ENCODE peak calls at places on chromosomes 16 and 17, in eight cellular contexts. One of them, this sample, is unnamed.

GRCh38 chr17:64608571-64608981 is 53.5 kb downstream of the SMURF2 start:
- DNase-seq in progenitor cell of endocrine pancreas: no peak
- DNase-seq in AG09309: no peak
- DNase-seq in NCI-H1105: no peak
- DNase-seq in HTR-8/SVneo: no peak
- DNase-seq in stimulated activated CD4-positive, alpha-beta T cell treated with anti-CD3 and anti-CD28 coated beads, Interleukin-4, amount 100 ng/mL, for 1 hour: no peak
- DNase-seq in islet precursor cell: no peak
- DNase-seq in choroid plexus epithelial cell: peak
- DNase-seq in this sample: no peak

GRCh38 chr16:239948-240277 is 5.3 kb downstream of the FAM234A start:
- DNase-seq in progenitor cell of endocrine pancreas: no peak
- DNase-seq in AG09309: no peak
- DNase-seq in NCI-H1105: no peak
- DNase-seq in HTR-8/SVneo: no peak
- DNase-seq in stimulated activated CD4-positive, alpha-beta T cell treated with anti-CD3 and anti-CD28 coated beads, Interleukin-4, amount 100 ng/mL, for 1 hour: no peak
- DNase-seq in islet precursor cell: no peak
- DNase-seq in choroid plexus epithelial cell: peak
- DNase-seq in this sample: no peak

GRCh38 chr16:89502319-89502843 is 5.8 kb upstream of the SPG7 start:
- DNase-seq in progenitor cell of endocrine pancreas: peak
- DNase-seq in AG09309: no peak
- DNase-seq in NCI-H1105: no peak
- DNase-seq in HTR-8/SVneo: peak
- DNase-seq in stimulated activated CD4-positive, alpha-beta T cell treated with anti-CD3 and anti-CD28 coated beads, Interleukin-4, amount 100 ng/mL, for 1 hour: no peak
- DNase-seq in islet precursor cell: peak
- DNase-seq in choroid plexus epithelial cell: no peak
- DNase-seq in this sample: peak

GRCh38 chr17:35752471-35752870 is 568 bp downstream of the GAS2L2 start:
- DNase-seq in progenitor cell of endocrine pancreas: no peak
- DNase-seq in AG09309: no peak
- DNase-seq in NCI-H1105: no peak
- DNase-seq in HTR-8/SVneo: no peak
- DNase-seq in stimulated activated CD4-positive, alpha-beta T cell treated with anti-CD3 and anti-CD28 coated beads, Interleukin-4, amount 100 ng/mL, for 1 hour: no peak
- DNase-seq in islet precursor cell: no peak
- DNase-seq in choroid plexus epithelial cell: no peak
- DNase-seq in this sample: no peak

GRCh38 chr16:55048745-55049144 is 118.1 kb downstream of the IRX5 start:
- DNase-seq in progenitor cell of endocrine pancreas: no peak
- DNase-seq in AG09309: no peak
- DNase-seq in NCI-H1105: no peak
- DNase-seq in HTR-8/SVneo: no peak
- DNase-seq in stimulated activated CD4-positive, alpha-beta T cell treated with anti-CD3 and anti-CD28 coated beads, Interleukin-4, amount 100 ng/mL, for 1 hour: no peak
- DNase-seq in islet precursor cell: peak
- DNase-seq in choroid plexus epithelial cell: no peak
- DNase-seq in this sample: no peak

GRCh38 chr16:66935319-66936011 is at the start of gene CES2:
- DNase-seq in progenitor cell of endocrine pancreas: no peak
- DNase-seq in AG09309: peak
- DNase-seq in NCI-H1105: no peak
- DNase-seq in HTR-8/SVneo: peak
- DNase-seq in stimulated activated CD4-positive, alpha-beta T cell treated with anti-CD3 and anti-CD28 coated beads, Interleukin-4, amount 100 ng/mL, for 1 hour: no peak
- DNase-seq in islet precursor cell: no peak
- DNase-seq in choroid plexus epithelial cell: peak
- DNase-seq in this sample: peak

GRCh38 chr16:27642753-27643152 is 92.8 kb downstream of the KATNIP start:
- DNase-seq in progenitor cell of endocrine pancreas: no peak
- DNase-seq in AG09309: no peak
- DNase-seq in NCI-H1105: no peak
- DNase-seq in HTR-8/SVneo: no peak
- DNase-seq in stimulated activated CD4-positive, alpha-beta T cell treated with anti-CD3 and anti-CD28 coated beads, Interleukin-4, amount 100 ng/mL, for 1 hour: no peak
- DNase-seq in islet precursor cell: no peak
- DNase-seq in choroid plexus epithelial cell: peak
- DNase-seq in this sample: peak

GRCh38 chr17:49469831-49470568 is 25.1 kb upstream of the NGFR start:
- DNase-seq in progenitor cell of endocrine pancreas: no peak
- DNase-seq in AG09309: no peak
- DNase-seq in NCI-H1105: no peak
- DNase-seq in HTR-8/SVneo: no peak
- DNase-seq in stimulated activated CD4-positive, alpha-beta T cell treated with anti-CD3 and anti-CD28 coated beads, Interleukin-4, amount 100 ng/mL, for 1 hour: no peak
- DNase-seq in islet precursor cell: peak
- DNase-seq in choroid plexus epithelial cell: no peak
- DNase-seq in this sample: no peak

GRCh38 chr16:25210758-25211157 is 6.0 kb upstream of the AQP8 start:
- DNase-seq in progenitor cell of endocrine pancreas: no peak
- DNase-seq in AG09309: peak
- DNase-seq in NCI-H1105: no peak
- DNase-seq in HTR-8/SVneo: peak
- DNase-seq in stimulated activated CD4-positive, alpha-beta T cell treated with anti-CD3 and anti-CD28 coated beads, Interleukin-4, amount 100 ng/mL, for 1 hour: no peak
- DNase-seq in islet precursor cell: no peak
- DNase-seq in choroid plexus epithelial cell: peak
- DNase-seq in this sample: peak

GRCh38 chr17:60158751-60159478 is 9.1 kb downstream of the CA4 start:
- DNase-seq in progenitor cell of endocrine pancreas: no peak
- DNase-seq in AG09309: no peak
- DNase-seq in NCI-H1105: no peak
- DNase-seq in HTR-8/SVneo: no peak
- DNase-seq in stimulated activated CD4-positive, alpha-beta T cell treated with anti-CD3 and anti-CD28 coated beads, Interleukin-4, amount 100 ng/mL, for 1 hour: no peak
- DNase-seq in islet precursor cell: no peak
- DNase-seq in choroid plexus epithelial cell: peak
- DNase-seq in this sample: no peak

GRCh38 chr17:50078430-50078829 is 16.7 kb upstream of the PDK2 start:
- DNase-seq in progenitor cell of endocrine pancreas: no peak
- DNase-seq in AG09309: no peak
- DNase-seq in NCI-H1105: no peak
- DNase-seq in HTR-8/SVneo: no peak
- DNase-seq in stimulated activated CD4-positive, alpha-beta T cell treated with anti-CD3 and anti-CD28 coated beads, Interleukin-4, amount 100 ng/mL, for 1 hour: no peak
- DNase-seq in islet precursor cell: no peak
- DNase-seq in choroid plexus epithelial cell: no peak
- DNase-seq in this sample: no peak

GRCh38 chr17:9684955-9685621 is 39.8 kb downstream of the USP43 start:
- DNase-seq in progenitor cell of endocrine pancreas: no peak
- DNase-seq in AG09309: no peak
- DNase-seq in NCI-H1105: no peak
- DNase-seq in HTR-8/SVneo: no peak
- DNase-seq in stimulated activated CD4-positive, alpha-beta T cell treated with anti-CD3 and anti-CD28 coated beads, Interleukin-4, amount 100 ng/mL, for 1 hour: no peak
- DNase-seq in islet precursor cell: no peak
- DNase-seq in choroid plexus epithelial cell: peak
- DNase-seq in this sample: no peak

GRCh38 chr16:10920726-10921427 is 21.4 kb downstream of the DEXI start:
- DNase-seq in progenitor cell of endocrine pancreas: no peak
- DNase-seq in AG09309: no peak
- DNase-seq in NCI-H1105: no peak
- DNase-seq in HTR-8/SVneo: no peak
- DNase-seq in stimulated activated CD4-positive, alpha-beta T cell treated with anti-CD3 and anti-CD28 coated beads, Interleukin-4, amount 100 ng/mL, for 1 hour: no peak
- DNase-seq in islet precursor cell: no peak
- DNase-seq in choroid plexus epithelial cell: no peak
- DNase-seq in this sample: no peak

GRCh38 chr16:87661561-87661960 is 59.3 kb downstream of the JPH3 start:
- DNase-seq in progenitor cell of endocrine pancreas: peak
- DNase-seq in AG09309: no peak
- DNase-seq in NCI-H1105: no peak
- DNase-seq in HTR-8/SVneo: no peak
- DNase-seq in stimulated activated CD4-positive, alpha-beta T cell treated with anti-CD3 and anti-CD28 coated beads, Interleukin-4, amount 100 ng/mL, for 1 hour: no peak
- DNase-seq in islet precursor cell: peak
- DNase-seq in choroid plexus epithelial cell: peak
- DNase-seq in this sample: peak

GRCh38 chr16:66397736-66398433 is 29.2 kb upstream of the BEAN1 start:
- DNase-seq in progenitor cell of endocrine pancreas: no peak
- DNase-seq in AG09309: no peak
- DNase-seq in NCI-H1105: no peak
- DNase-seq in HTR-8/SVneo: no peak
- DNase-seq in stimulated activated CD4-positive, alpha-beta T cell treated with anti-CD3 and anti-CD28 coated beads, Interleukin-4, amount 100 ng/mL, for 1 hour: no peak
- DNase-seq in islet precursor cell: peak
- DNase-seq in choroid plexus epithelial cell: no peak
- DNase-seq in this sample: no peak

GRCh38 chr17:78271419-78272160 is 40.2 kb downstream of the TMEM235 start:
- DNase-seq in progenitor cell of endocrine pancreas: no peak
- DNase-seq in AG09309: no peak
- DNase-seq in NCI-H1105: no peak
- DNase-seq in HTR-8/SVneo: no peak
- DNase-seq in stimulated activated CD4-positive, alpha-beta T cell treated with anti-CD3 and anti-CD28 coated beads, Interleukin-4, amount 100 ng/mL, for 1 hour: no peak
- DNase-seq in islet precursor cell: no peak
- DNase-seq in choroid plexus epithelial cell: no peak
- DNase-seq in this sample: no peak

GRCh38 chr17:82718986-82719685 is 2.6 kb downstream of the FN3KRP start:
- DNase-seq in progenitor cell of endocrine pancreas: no peak
- DNase-seq in AG09309: no peak
- DNase-seq in NCI-H1105: peak
- DNase-seq in HTR-8/SVneo: no peak
- DNase-seq in stimulated activated CD4-positive, alpha-beta T cell treated with anti-CD3 and anti-CD28 coated beads, Interleukin-4, amount 100 ng/mL, for 1 hour: no peak
- DNase-seq in islet precursor cell: no peak
- DNase-seq in choroid plexus epithelial cell: no peak
- DNase-seq in this sample: no peak

GRCh38 chr17:75588546-75589016 is 981 bp downstream of the MYO15B start:
- DNase-seq in progenitor cell of endocrine pancreas: no peak
- DNase-seq in AG09309: no peak
- DNase-seq in NCI-H1105: no peak
- DNase-seq in HTR-8/SVneo: no peak
- DNase-seq in stimulated activated CD4-positive, alpha-beta T cell treated with anti-CD3 and anti-CD28 coated beads, Interleukin-4, amount 100 ng/mL, for 1 hour: no peak
- DNase-seq in islet precursor cell: no peak
- DNase-seq in choroid plexus epithelial cell: peak
- DNase-seq in this sample: no peak

GRCh38 chr17:49016775-49017463 is 19.7 kb downstream of the IGF2BP1 start:
- DNase-seq in progenitor cell of endocrine pancreas: no peak
- DNase-seq in AG09309: no peak
- DNase-seq in NCI-H1105: peak
- DNase-seq in HTR-8/SVneo: peak
- DNase-seq in stimulated activated CD4-positive, alpha-beta T cell treated with anti-CD3 and anti-CD28 coated beads, Interleukin-4, amount 100 ng/mL, for 1 hour: no peak
- DNase-seq in islet precursor cell: peak
- DNase-seq in choroid plexus epithelial cell: no peak
- DNase-seq in this sample: peak

GRCh38 chr17:78383725-78384471 is 5.4 kb downstream of the PGS1 start:
- DNase-seq in progenitor cell of endocrine pancreas: no peak
- DNase-seq in AG09309: peak
- DNase-seq in NCI-H1105: no peak
- DNase-seq in HTR-8/SVneo: peak
- DNase-seq in stimulated activated CD4-positive, alpha-beta T cell treated with anti-CD3 and anti-CD28 coated beads, Interleukin-4, amount 100 ng/mL, for 1 hour: peak
- DNase-seq in islet precursor cell: peak
- DNase-seq in choroid plexus epithelial cell: peak
- DNase-seq in this sample: peak

GRCh38 chr17:20022701-20023100 is 13.5 kb downstream of the SPECC1 start:
- DNase-seq in progenitor cell of endocrine pancreas: no peak
- DNase-seq in AG09309: no peak
- DNase-seq in NCI-H1105: no peak
- DNase-seq in HTR-8/SVneo: no peak
- DNase-seq in stimulated activated CD4-positive, alpha-beta T cell treated with anti-CD3 and anti-CD28 coated beads, Interleukin-4, amount 100 ng/mL, for 1 hour: no peak
- DNase-seq in islet precursor cell: no peak
- DNase-seq in choroid plexus epithelial cell: no peak
- DNase-seq in this sample: no peak

GRCh38 chr17:28896491-28896883 is 1.0 kb downstream of the FLOT2 start:
- DNase-seq in progenitor cell of endocrine pancreas: no peak
- DNase-seq in AG09309: no peak
- DNase-seq in NCI-H1105: no peak
- DNase-seq in HTR-8/SVneo: no peak
- DNase-seq in stimulated activated CD4-positive, alpha-beta T cell treated with anti-CD3 and anti-CD28 coated beads, Interleukin-4, amount 100 ng/mL, for 1 hour: no peak
- DNase-seq in islet precursor cell: no peak
- DNase-seq in choroid plexus epithelial cell: no peak
- DNase-seq in this sample: no peak

GRCh38 chr16:88769617-88770458 is 15.2 kb downstream of the PIEZO1 start:
- DNase-seq in progenitor cell of endocrine pancreas: no peak
- DNase-seq in AG09309: no peak
- DNase-seq in NCI-H1105: no peak
- DNase-seq in HTR-8/SVneo: no peak
- DNase-seq in stimulated activated CD4-positive, alpha-beta T cell treated with anti-CD3 and anti-CD28 coated beads, Interleukin-4, amount 100 ng/mL, for 1 hour: peak
- DNase-seq in islet precursor cell: peak
- DNase-seq in choroid plexus epithelial cell: peak
- DNase-seq in this sample: peak

GRCh38 chr17:4440690-4441686 is 7.2 kb downstream of the SPNS3 start:
- DNase-seq in progenitor cell of endocrine pancreas: no peak
- DNase-seq in AG09309: no peak
- DNase-seq in NCI-H1105: peak
- DNase-seq in HTR-8/SVneo: no peak
- DNase-seq in stimulated activated CD4-positive, alpha-beta T cell treated with anti-CD3 and anti-CD28 coated beads, Interleukin-4, amount 100 ng/mL, for 1 hour: no peak
- DNase-seq in islet precursor cell: no peak
- DNase-seq in choroid plexus epithelial cell: no peak
- DNase-seq in this sample: no peak

GRCh38 chr17:50944054-50944901 is 78.1 kb upstream of the TOB1 start:
- DNase-seq in progenitor cell of endocrine pancreas: peak
- DNase-seq in AG09309: no peak
- DNase-seq in NCI-H1105: peak
- DNase-seq in HTR-8/SVneo: peak
- DNase-seq in stimulated activated CD4-positive, alpha-beta T cell treated with anti-CD3 and anti-CD28 coated beads, Interleukin-4, amount 100 ng/mL, for 1 hour: peak
- DNase-seq in islet precursor cell: peak
- DNase-seq in choroid plexus epithelial cell: peak
- DNase-seq in this sample: no peak